ENCODE peak calls at places on chromosomes 1 and 21, in five cellular contexts. One of them, this sample, is unnamed.
A peak's percentile ranks its signal among the peaks of the same experiment; 100 is the strongest.

GRCh38 chr1:234327577-234328164 is 45.6 kb upstream of the COA6 start:
- DNase-seq in GM23338: no peak
- DNase-seq in cardiac muscle cell: no peak
- DNase-seq in IMR-90: no peak
- DNase-seq in endodermal cell: no peak
- DNase-seq in this sample: no peak

GRCh38 chr1:12527564-12527963 is 90.4 kb downstream of the DHRS3 start:
- DNase-seq in GM23338: no peak
- DNase-seq in cardiac muscle cell: no peak
- DNase-seq in IMR-90: no peak
- DNase-seq in endodermal cell: no peak
- DNase-seq in this sample: no peak

GRCh38 chr1:228141082-228141870 is 1.2 kb downstream of the GUK1 start:
- DNase-seq in GM23338: no peak
- DNase-seq in cardiac muscle cell: peak; percentile 96
- DNase-seq in IMR-90: peak; percentile 33
- DNase-seq in endodermal cell: peak; percentile 36
- DNase-seq in this sample: peak; percentile 32

GRCh38 chr1:234515411-234515810 is 36.4 kb upstream of the TARBP1 start:
- DNase-seq in GM23338: peak; percentile 35
- DNase-seq in cardiac muscle cell: no peak
- DNase-seq in IMR-90: peak; percentile 59
- DNase-seq in endodermal cell: peak; percentile 72
- DNase-seq in this sample: no peak

GRCh38 chr21:45460611-45461368 is 55.8 kb downstream of the COL18A1 start:
- DNase-seq in GM23338: no peak
- DNase-seq in cardiac muscle cell: peak; percentile 91
- DNase-seq in IMR-90: peak; percentile 91
- DNase-seq in endodermal cell: no peak
- DNase-seq in this sample: no peak

GRCh38 chr21:36688324-36688723 is 10.6 kb upstream of the SIM2 start:
- DNase-seq in GM23338: no peak
- DNase-seq in cardiac muscle cell: no peak
- DNase-seq in IMR-90: no peak
- DNase-seq in endodermal cell: no peak
- DNase-seq in this sample: no peak

GRCh38 chr1:225651872-225652725 is 824 bp downstream of the ENAH start:
- DNase-seq in GM23338: peak; percentile 65
- DNase-seq in cardiac muscle cell: peak; percentile 46
- DNase-seq in IMR-90: no peak
- DNase-seq in endodermal cell: peak; percentile 69
- DNase-seq in this sample: no peak

GRCh38 chr21:36120304-36120902 is 14.5 kb upstream of the CBR3 start:
- DNase-seq in GM23338: no peak
- DNase-seq in cardiac muscle cell: peak; percentile 19
- DNase-seq in IMR-90: peak; percentile 8
- DNase-seq in endodermal cell: no peak
- DNase-seq in this sample: no peak

GRCh38 chr1:59061876-59062275 is 235.0 kb upstream of the FGGY start:
- DNase-seq in GM23338: no peak
- DNase-seq in cardiac muscle cell: peak; percentile 98
- DNase-seq in IMR-90: peak; percentile 90
- DNase-seq in endodermal cell: no peak
- DNase-seq in this sample: no peak

GRCh38 chr1:92051948-92052347 is 22.2 kb downstream of the EPHX4 start:
- DNase-seq in GM23338: no peak
- DNase-seq in cardiac muscle cell: no peak
- DNase-seq in IMR-90: no peak
- DNase-seq in endodermal cell: no peak
- DNase-seq in this sample: no peak

GRCh38 chr1:167748901-167749300 is 27.1 kb downstream of the MPZL1 start:
- DNase-seq in GM23338: no peak
- DNase-seq in cardiac muscle cell: peak; percentile 47
- DNase-seq in IMR-90: peak; percentile 46
- DNase-seq in endodermal cell: no peak
- DNase-seq in this sample: no peak

GRCh38 chr1:21546122-21546825 is 37.1 kb downstream of the ALPL start:
- DNase-seq in GM23338: no peak
- DNase-seq in cardiac muscle cell: peak; percentile 80
- DNase-seq in IMR-90: no peak
- DNase-seq in endodermal cell: no peak
- DNase-seq in this sample: no peak

GRCh38 chr1:193926956-193927355 is 740.5 kb upstream of the B3GALT2 start:
- DNase-seq in GM23338: no peak
- DNase-seq in cardiac muscle cell: no peak
- DNase-seq in IMR-90: no peak
- DNase-seq in endodermal cell: no peak
- DNase-seq in this sample: no peak

GRCh38 chr1:94527447-94528031 is 14.0 kb downstream of the F3 start:
- DNase-seq in GM23338: peak; percentile 45
- DNase-seq in cardiac muscle cell: peak; percentile 45
- DNase-seq in IMR-90: peak; percentile 62
- DNase-seq in endodermal cell: no peak
- DNase-seq in this sample: no peak

GRCh38 chr1:158105342-158105741 is 75.4 kb upstream of the CD1D start:
- DNase-seq in GM23338: peak; percentile 52
- DNase-seq in cardiac muscle cell: no peak
- DNase-seq in IMR-90: no peak
- DNase-seq in endodermal cell: peak; percentile 64
- DNase-seq in this sample: no peak

GRCh38 chr1:172537827-172538391 is 5.0 kb downstream of the SUCO start:
- DNase-seq in GM23338: peak; percentile 89
- DNase-seq in cardiac muscle cell: no peak
- DNase-seq in IMR-90: no peak
- DNase-seq in endodermal cell: no peak
- DNase-seq in this sample: no peak

GRCh38 chr1:175597969-175598765 is 145.2 kb downstream of the TNR start:
- DNase-seq in GM23338: no peak
- DNase-seq in cardiac muscle cell: peak; percentile 44
- DNase-seq in IMR-90: peak; percentile 3
- DNase-seq in endodermal cell: no peak
- DNase-seq in this sample: no peak

GRCh38 chr1:145720878-145721671 is 1.8 kb downstream of the CD160 start:
- DNase-seq in GM23338: peak; percentile 86
- DNase-seq in cardiac muscle cell: peak; percentile 57
- DNase-seq in IMR-90: peak; percentile 59
- DNase-seq in endodermal cell: peak; percentile 94
- DNase-seq in this sample: peak; percentile 58

GRCh38 chr1:10966233-10966632 is 46.2 kb upstream of the TARDBP start:
- DNase-seq in GM23338: no peak
- DNase-seq in cardiac muscle cell: no peak
- DNase-seq in IMR-90: no peak
- DNase-seq in endodermal cell: no peak
- DNase-seq in this sample: no peak

GRCh38 chr1:202860744-202861419 is 28.1 kb downstream of the RABIF start:
- DNase-seq in GM23338: peak; percentile 97
- DNase-seq in cardiac muscle cell: peak; percentile 42
- DNase-seq in IMR-90: peak; percentile 33
- DNase-seq in endodermal cell: peak; percentile 94
- DNase-seq in this sample: peak; percentile 7

GRCh38 chr1:198264271-198264670 is 107.5 kb downstream of the NEK7 start:
- DNase-seq in GM23338: no peak
- DNase-seq in cardiac muscle cell: no peak
- DNase-seq in IMR-90: no peak
- DNase-seq in endodermal cell: no peak
- DNase-seq in this sample: no peak

GRCh38 chr1:231423648-231424047 is 1.6 kb upstream of the EGLN1 start:
- DNase-seq in GM23338: no peak
- DNase-seq in cardiac muscle cell: no peak
- DNase-seq in IMR-90: no peak
- DNase-seq in endodermal cell: no peak
- DNase-seq in this sample: no peak

GRCh38 chr1:107175102-107175501 is 34.3 kb downstream of the NTNG1 start:
- DNase-seq in GM23338: peak; percentile 70
- DNase-seq in cardiac muscle cell: no peak
- DNase-seq in IMR-90: no peak
- DNase-seq in endodermal cell: no peak
- DNase-seq in this sample: no peak

GRCh38 chr21:28269173-28269572 is 723.5 kb downstream of the LTN1 start:
- DNase-seq in GM23338: no peak
- DNase-seq in cardiac muscle cell: no peak
- DNase-seq in IMR-90: no peak
- DNase-seq in endodermal cell: no peak
- DNase-seq in this sample: no peak

GRCh38 chr1:6016191-6016865 is 24.1 kb upstream of the NPHP4 start:
- DNase-seq in GM23338: no peak
- DNase-seq in cardiac muscle cell: peak; percentile 47
- DNase-seq in IMR-90: peak; percentile 71
- DNase-seq in endodermal cell: no peak
- DNase-seq in this sample: no peak

GRCh38 chr1:37620707-37621106 is 14.0 kb downstream of the RSPO1 start:
- DNase-seq in GM23338: no peak
- DNase-seq in cardiac muscle cell: no peak
- DNase-seq in IMR-90: no peak
- DNase-seq in endodermal cell: no peak
- DNase-seq in this sample: no peak

GRCh38 chr1:93740141-93740540 is 58.5 kb upstream of the BCAR3 start:
- DNase-seq in GM23338: no peak
- DNase-seq in cardiac muscle cell: no peak
- DNase-seq in IMR-90: no peak
- DNase-seq in endodermal cell: no peak
- DNase-seq in this sample: no peak

GRCh38 chr1:30675761-30676160 is 47.6 kb downstream of the MATN1 start:
- DNase-seq in GM23338: no peak
- DNase-seq in cardiac muscle cell: peak; percentile 56
- DNase-seq in IMR-90: peak; percentile 63
- DNase-seq in endodermal cell: no peak
- DNase-seq in this sample: no peak

GRCh38 chr1:65691962-65692361 is 100.7 kb upstream of the PDE4B start:
- DNase-seq in GM23338: no peak
- DNase-seq in cardiac muscle cell: peak; percentile 44
- DNase-seq in IMR-90: no peak
- DNase-seq in endodermal cell: no peak
- DNase-seq in this sample: no peak

GRCh38 chr1:59136541-59137335 is 160.2 kb upstream of the FGGY start:
- DNase-seq in GM23338: no peak
- DNase-seq in cardiac muscle cell: no peak
- DNase-seq in IMR-90: no peak
- DNase-seq in endodermal cell: no peak
- DNase-seq in this sample: no peak

GRCh38 chr1:206606867-206607266 is 5.4 kb downstream of the EIF2D start:
- DNase-seq in GM23338: peak; percentile 70
- DNase-seq in cardiac muscle cell: peak; percentile 31
- DNase-seq in IMR-90: peak; percentile 41
- DNase-seq in endodermal cell: peak; percentile 56
- DNase-seq in this sample: no peak

GRCh38 chr1:25031601-25031965 is 101.5 kb upstream of the RUNX3 start:
- DNase-seq in GM23338: no peak
- DNase-seq in cardiac muscle cell: no peak
- DNase-seq in IMR-90: no peak
- DNase-seq in endodermal cell: no peak
- DNase-seq in this sample: peak; percentile 82

GRCh38 chr1:158334601-158335292 is 3.4 kb upstream of the CD1B start:
- DNase-seq in GM23338: no peak
- DNase-seq in cardiac muscle cell: no peak
- DNase-seq in IMR-90: no peak
- DNase-seq in endodermal cell: no peak
- DNase-seq in this sample: no peak

GRCh38 chr1:220877348-220878095 is 1.7 kb upstream of the HLX start:
- DNase-seq in GM23338: peak; percentile 65
- DNase-seq in cardiac muscle cell: no peak
- DNase-seq in IMR-90: no peak
- DNase-seq in endodermal cell: no peak
- DNase-seq in this sample: no peak
- H3K4me3 ChIP-seq in GM23338: peak overlapping the region; percentile 57
- H3K4me3 ChIP-seq in cardiac muscle cell: peak overlapping the region; percentile 18
- H3K4me3 ChIP-seq in IMR-90: no peak overlapping the region
- H3K4me3 ChIP-seq in endodermal cell: peak overlapping the region; percentile 81
- H3K4me3 ChIP-seq in this sample: no peak overlapping the region

DNA sequence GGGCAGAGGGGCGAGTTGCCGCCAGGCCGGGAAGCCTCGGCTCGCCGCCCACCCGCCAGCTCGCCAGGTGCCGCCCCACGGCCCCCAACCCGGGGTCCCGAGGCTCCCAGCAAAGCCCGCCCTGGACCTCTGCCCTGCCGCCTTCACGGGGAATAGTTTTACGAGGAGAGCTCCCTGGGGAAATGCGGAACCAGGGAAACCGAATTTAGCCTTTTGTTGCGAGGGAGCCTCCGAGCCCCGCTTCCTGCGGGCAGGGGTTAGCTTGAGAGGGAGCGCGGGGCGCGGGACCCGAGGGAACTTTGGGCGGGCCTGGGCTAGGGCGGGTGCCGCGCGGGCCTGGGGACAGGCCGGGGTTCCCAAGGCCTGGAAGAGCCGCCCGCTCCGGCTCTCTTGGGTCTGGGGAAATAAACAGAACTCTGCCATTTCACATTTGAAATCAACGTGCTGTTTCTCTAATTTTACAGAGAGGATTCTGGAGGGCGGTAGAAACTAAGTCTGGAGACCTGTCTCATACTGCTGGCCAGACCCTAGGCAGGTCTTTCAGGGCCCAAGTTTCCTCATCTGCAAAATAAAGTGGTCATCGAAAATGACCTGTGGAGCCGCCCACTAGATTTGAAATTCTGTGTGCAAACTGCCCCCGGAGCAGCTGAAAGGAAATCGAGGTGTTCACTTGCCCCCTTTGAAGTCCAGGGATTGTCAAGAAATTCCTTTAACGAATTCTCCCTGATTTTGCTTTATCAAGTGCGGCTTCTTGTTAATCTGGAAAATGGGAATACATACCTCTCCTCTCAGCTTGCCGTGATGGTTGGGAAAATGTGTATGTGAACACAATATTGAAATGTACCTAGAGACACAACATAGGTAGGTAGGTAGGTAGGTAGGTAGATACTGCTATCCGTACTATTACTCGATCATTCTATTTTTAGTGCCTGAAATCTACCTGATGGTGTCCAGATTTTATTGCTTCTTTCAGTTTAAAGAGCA is 747 bp upstream of the GLUL start:
- DNase-seq in GM23338: peak; percentile 81
- DNase-seq in cardiac muscle cell: peak; percentile 73
- DNase-seq in IMR-90: peak; percentile 9
- DNase-seq in endodermal cell: no peak
- DNase-seq in this sample: no peak
- H3K4me1 ChIP-seq in GM23338: peaks cover 27% of the 10 kb centered on the region
- H3K4me1 ChIP-seq in cardiac muscle cell: no peaks in the 10 kb centered on the region
- H3K4me1 ChIP-seq in IMR-90: peaks cover 3% of the 10 kb centered on the region
- H3K4me1 ChIP-seq in endodermal cell: peaks cover 13% of the 10 kb centered on the region
- H3K4me1 ChIP-seq in this sample: peaks cover 15% of the 10 kb centered on the region

DNA sequence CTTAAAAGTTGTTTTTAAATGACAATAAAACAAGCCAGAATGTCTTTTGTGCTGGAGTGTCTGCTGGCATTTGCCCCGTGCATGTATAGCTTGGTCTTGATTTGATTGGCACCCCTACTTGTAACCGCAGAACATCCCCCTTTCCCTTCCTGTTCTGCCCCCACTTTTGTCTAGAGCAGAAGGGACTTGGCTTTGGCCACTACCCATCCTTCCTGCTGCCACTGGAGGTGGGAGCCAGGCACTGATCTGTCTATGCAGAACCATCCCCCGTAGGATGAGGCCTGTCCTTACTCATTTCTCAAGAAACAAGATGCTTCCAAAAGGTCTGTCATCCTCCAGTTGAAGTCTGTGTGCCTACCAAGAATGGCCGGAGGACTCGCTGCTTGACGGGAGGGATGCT is 1.2 kb upstream of the SLC27A3 start:
- DNase-seq in GM23338: no peak
- DNase-seq in cardiac muscle cell: no peak
- DNase-seq in IMR-90: no peak
- DNase-seq in endodermal cell: no peak
- DNase-seq in this sample: no peak
- H3K36me3 ChIP-seq in GM23338: no peaks in the 10 kb centered on the region
- H3K36me3 ChIP-seq in cardiac muscle cell: peaks cover 17% of the 10 kb centered on the region
- H3K36me3 ChIP-seq in IMR-90: peaks cover 46% of the 10 kb centered on the region
- H3K36me3 ChIP-seq in endodermal cell: peaks cover 58% of the 10 kb centered on the region
- H3K36me3 ChIP-seq in this sample: no peaks in the 10 kb centered on the region

GRCh38 chr21:41425954-41426655 is at the start of gene MX1:
- DNase-seq in GM23338: peak; percentile 75
- DNase-seq in cardiac muscle cell: peak; percentile 61
- DNase-seq in IMR-90: peak; percentile 10
- DNase-seq in endodermal cell: peak; percentile 75
- DNase-seq in this sample: peak; percentile 78
- H3K4me3 ChIP-seq in GM23338: peak within 1 kb of the TSS; percentile 73
- H3K4me3 ChIP-seq in cardiac muscle cell: peak within 1 kb of the TSS; percentile 16
- H3K4me3 ChIP-seq in IMR-90: peak within 1 kb of the TSS; percentile 58
- H3K4me3 ChIP-seq in endodermal cell: peak within 1 kb of the TSS; percentile 75
- H3K4me3 ChIP-seq in this sample: peak within 1 kb of the TSS; percentile 82

This sample was measured in CD8-positive, alpha-beta memory T cell.